ENCODE peak calls at places on chromosomes 1 and 21, in four cellular contexts. Y is CD8-positive, alpha-beta T cell; A is adrenal gland; Z is uterus. O is an unnamed sample. For H3K36me3, the result is how much of the 10 kb centered on the place peaks cover.

GRCh38 chr1:117611121-117611601 is 5.3 kb downstream of the TENT5C start:
- DNase-seq in Y (no peak), A (no peak), Z (peak), O (no peak)

GRCh38 chr1:62241357-62242131 is 46.9 kb downstream of the L1TD1 start:
- DNase-seq in Y (no peak), A (peak), Z (no peak), O (no peak)

GRCh38 chr1:110135268-110136065 is 14.8 kb upstream of the SLC6A17 start:
- DNase-seq in Y (no peak), A (no peak), Z (no peak), O (no peak)

GRCh38 chr1:15370781-15371467 is 38.8 kb upstream of the EFHD2 start:
- DNase-seq in Y (no peak), A (peak), Z (peak), O (no peak)

GRCh38 chr1:94599090-94599813 is 57.7 kb upstream of the F3 start:
- DNase-seq in Y (no peak), A (peak), Z (no peak), O (no peak)

GRCh38 chr1:93705897-93706500 is 24.4 kb upstream of the BCAR3 start:
- DNase-seq in Y (no peak), A (no peak), Z (no peak), O (no peak)

GRCh38 chr1:17653728-17654351 is 101.3 kb upstream of the ACTL8 start:
- DNase-seq in Y (peak), A (peak), Z (peak), O (no peak)

GRCh38 chr21:42369821-42370220 is 3.5 kb upstream of the TFF1 start:
- DNase-seq in Y (no peak), A (no peak), Z (no peak), O (no peak)

GRCh38 chr1:15051898-15052528 is 101.5 kb upstream of the TMEM51 start:
- DNase-seq in Y (no peak), A (no peak), Z (no peak), O (no peak)

GRCh38 chr1:155813672-155814071 is 43.3 kb downstream of the GON4L start:
- DNase-seq in Y (no peak), A (no peak), Z (no peak), O (no peak)
- H3K36me3 ChIP-seq in Y (under half), A (under half), Z (under half), O (under half)

GRCh38 chr1:180632326-180633088 is 685 bp downstream of the XPR1 start:
- DNase-seq in Y (peak), A (no peak), Z (peak), O (no peak)

GRCh38 chr1:180630408-180631196 is 1.2 kb upstream of the XPR1 start:
- DNase-seq in Y (no peak), A (no peak), Z (no peak), O (no peak)

GRCh38 chr1:180631766-180632325 is at the start of gene XPR1:
- DNase-seq in Y (peak), A (peak), Z (peak), O (peak)

GRCh38 chr1:180633092-180634045 is 1.5 kb downstream of the XPR1 start:
- DNase-seq in Y (no peak), A (no peak), Z (no peak), O (no peak)

GRCh38 chr1:180631197-180631765 is 541 bp upstream of the XPR1 start:
- DNase-seq in Y (no peak), A (no peak), Z (no peak), O (no peak)
- H3K27ac ChIP-seq in Y (peak), A (no peak), Z (peak), O (peak)

GRCh38 chr1:154657547-154657946 is 49.6 kb upstream of the ADAR start:
- DNase-seq in Y (no peak), A (no peak), Z (no peak), O (no peak)
- H3K36me3 ChIP-seq in Y (under half), A (under half), Z (under half), O (under half)

DNA sequence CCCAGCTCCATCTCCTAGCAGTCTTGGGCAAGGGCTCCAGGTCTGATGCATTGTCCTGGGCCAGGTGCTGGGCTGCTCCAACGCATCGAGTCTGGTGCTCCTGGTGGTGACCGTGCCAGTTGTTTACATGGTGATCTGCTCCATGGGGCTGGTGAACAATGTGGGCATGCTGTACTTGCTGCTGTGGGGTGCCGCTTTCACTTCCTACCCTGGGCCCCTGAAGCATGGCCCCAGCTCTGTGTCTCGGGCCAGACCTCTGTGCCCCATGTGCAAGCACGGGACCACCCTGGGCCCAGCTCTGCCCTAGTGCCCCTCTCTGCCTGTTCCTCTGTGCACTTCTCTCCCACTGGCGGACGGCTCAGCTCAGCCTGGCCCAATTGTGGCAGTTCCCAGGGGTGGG is 119.4 kb downstream of the MAST2 start:
- DNase-seq in Y (no peak), A (no peak), Z (no peak), O (no peak)
- H3K27ac ChIP-seq in Y (no peak), A (no peak), Z (no peak), O (no peak)

GRCh38 chr1:21876267-21876666 is 60.8 kb downstream of the HSPG2 start:
- DNase-seq in Y (no peak), A (no peak), Z (no peak), O (no peak)
- H3K36me3 ChIP-seq in Y (under half), A (under half), Z (under half), O (half or more)

O was measured in thoracic aorta.